ENCODE peak calls at places on chromosome 3, in five cellular contexts. X, M, R, J and W are unnamed samples.

GRCh38 chr3:106811376-106811775 is 565.9 kb upstream of the CCDC54 start:
- DNase-seq in J (no peak), M (no peak), R (no peak), X (no peak), W (no peak)

GRCh38 chr3:81864273-81864672 is 102.8 kb upstream of the GBE1 start:
- DNase-seq in X (no peak), R (no peak), M (no peak), J (no peak), W (peak; percentile 22)

GRCh38 chr3:115246621-115247020 is 99.5 kb upstream of the ZBTB20 start:
- DNase-seq in R (no peak), M (no peak), X (no peak), J (no peak), W (no peak)

GRCh38 chr3:142890592-142890991 is 1.7 kb upstream of the PCOLCE2 start:
- DNase-seq in X (no peak), M (no peak), J (no peak), R (no peak), W (no peak)

GRCh38 chr3:59052803-59053411 is 3.1 kb upstream of the CFAP20DC start:
- DNase-seq in J (peak; percentile 36), M (no peak), X (no peak), R (no peak), W (no peak)

GRCh38 chr3:129824926-129825541 is 68.5 kb downstream of the TMCC1 start:
- DNase-seq in R (no peak), X (no peak), M (no peak), J (peak; percentile 18), W (no peak)

GRCh38 chr3:188834349-188834748 is 337.4 kb upstream of the TPRG1 start:
- DNase-seq in R (no peak), X (no peak), M (no peak), J (no peak), W (no peak)

GRCh38 chr3:158495503-158495902 is 75.5 kb upstream of the MLF1 start:
- DNase-seq in X (no peak), R (no peak), M (no peak), J (no peak), W (no peak)

GRCh38 chr3:66484106-66484857 is 16.5 kb downstream of the LRIG1 start:
- DNase-seq in R (no peak), J (no peak), X (no peak), M (no peak), W (no peak)

GRCh38 chr3:52135332-52135731 is 18.9 kb downstream of the POC1A start:
- DNase-seq in X (no peak), R (no peak), M (no peak), J (no peak), W (no peak)

GRCh38 chr3:45020534-45020933 is 5.6 kb upstream of the CLEC3B start:
- DNase-seq in J (no peak), X (no peak), R (no peak), M (no peak), W (no peak)

GRCh38 chr3:121723485-121723884 is 26.1 kb downstream of the GOLGB1 start:
- DNase-seq in R (no peak), J (no peak), M (no peak), X (no peak), W (no peak)

GRCh38 chr3:147421184-147421912 is 12.2 kb downstream of the ZIC1 start:
- DNase-seq in J (no peak), R (no peak), X (no peak), M (no peak), W (peak; percentile 75)

GRCh38 chr3:138434875-138435772 is 708 bp downstream of the ESYT3 start:
- DNase-seq in R (no peak), J (peak; percentile 28), M (no peak), X (no peak), W (no peak)

GRCh38 chr3:158058775-158059174 is 47.4 kb downstream of the SHOX2 start:
- DNase-seq in J (no peak), R (no peak), X (no peak), M (no peak), W (no peak)

GRCh38 chr3:53046171-53047170 is 598 bp upstream of the SFMBT1 start:
- DNase-seq in R (no peak), J (peak; percentile 68), M (peak; percentile 40), X (peak; percentile 30), W (peak; percentile 50)

GRCh38 chr3:185716436-185717090 is 108.3 kb downstream of the IGF2BP2 start:
- DNase-seq in X (no peak), M (no peak), J (no peak), R (no peak), W (no peak)

GRCh38 chr3:50303038-50303815 is at the start of gene HYAL1:
- DNase-seq in M (peak; percentile 67), R (no peak), X (peak; percentile 77), J (peak; percentile 76), W (peak; percentile 93)

GRCh38 chr3:119759962-119760361 is 21.9 kb upstream of the NR1I2 start:
- DNase-seq in M (no peak), R (no peak), X (no peak), J (no peak), W (no peak)

GRCh38 chr3:100662113-100662823 is 47.0 kb upstream of the TFG start:
- DNase-seq in R (no peak), X (no peak), J (no peak), M (no peak), W (no peak)

GRCh38 chr3:16512435-16513140 is 911 bp downstream of the RFTN1 start:
- DNase-seq in X (peak; percentile 41), J (peak; percentile 14), R (peak; percentile 63), M (peak; percentile 47), W (peak; percentile 88)

GRCh38 chr3:74500257-74500656 is 114.2 kb downstream of the CNTN3 start:
- DNase-seq in X (no peak), M (no peak), J (no peak), R (no peak), W (no peak)

GRCh38 chr3:116897382-116897781 is 187.8 kb downstream of the TUSC7 start:
- DNase-seq in J (no peak), X (no peak), M (no peak), R (no peak), W (no peak)

GRCh38 chr3:190902292-190902691 is 39.8 kb upstream of the GMNC start:
- DNase-seq in X (no peak), J (no peak), M (no peak), R (no peak), W (no peak)

GRCh38 chr3:54951405-54951804 is 23.5 kb upstream of the LRTM1 start:
- DNase-seq in J (peak; percentile 63), R (peak; percentile 65), M (peak; percentile 75), X (peak; percentile 25), W (peak; percentile 36)

GRCh38 chr3:60839242-60839641 is 412.0 kb downstream of the FHIT start:
- DNase-seq in J (no peak), M (no peak), X (no peak), R (no peak), W (no peak)

GRCh38 chr3:186938716-186939115 is 8.4 kb downstream of the ST6GAL1 start:
- DNase-seq in X (no peak), R (no peak), J (peak; percentile 15), M (no peak), W (no peak)

GRCh38 chr3:193240436-193240849 is 579 bp upstream of the PLAAT1 start:
- DNase-seq in X (no peak), R (no peak), M (no peak), J (no peak), W (no peak)

GRCh38 chr3:148648685-148649352 is 48.9 kb upstream of the AGTR1 start:
- DNase-seq in M (no peak), X (no peak), J (no peak), R (no peak), W (no peak)

GRCh38 chr3:40232626-40233025 is 76.9 kb upstream of the EIF1B start:
- DNase-seq in M (no peak), R (no peak), X (no peak), J (no peak), W (no peak)

DNA sequence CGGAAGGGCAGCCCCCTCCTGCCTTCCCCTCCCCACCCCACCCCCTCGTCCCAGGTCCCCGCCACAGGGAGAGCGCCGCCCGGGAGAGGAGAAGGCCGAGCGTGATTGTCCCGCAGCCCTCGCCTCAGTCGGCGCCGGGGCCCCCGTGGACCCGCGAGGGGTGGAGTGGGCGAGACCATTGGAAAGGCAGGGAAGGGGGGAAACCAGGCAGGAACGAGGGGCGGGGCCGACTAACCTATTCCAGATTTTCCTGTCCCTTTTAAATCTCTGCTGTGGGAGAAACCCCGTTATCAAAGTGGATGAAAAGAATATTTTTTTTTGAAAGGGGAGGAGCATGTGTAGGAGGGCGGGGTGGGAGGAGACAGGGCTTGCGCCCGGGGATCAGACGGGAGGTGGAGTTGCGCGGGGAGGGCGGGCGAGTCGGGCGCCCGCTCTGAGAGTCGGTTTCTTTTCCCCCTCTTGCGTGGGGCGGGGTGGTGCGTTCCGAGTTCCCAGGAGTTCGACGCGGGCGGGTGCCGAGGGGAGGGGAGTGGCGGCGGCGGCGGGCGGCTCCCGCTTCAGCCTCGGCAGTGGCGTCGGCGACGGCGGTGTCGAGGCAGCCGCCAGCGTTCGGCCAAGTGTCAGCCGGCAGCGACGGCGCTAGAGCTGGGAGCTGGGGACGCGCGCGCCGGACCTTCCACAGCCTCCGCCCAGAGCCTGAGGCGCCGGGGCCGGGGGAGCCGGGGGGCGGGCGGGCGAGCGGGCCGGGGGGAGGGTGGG is at the start of gene NECTIN3:
- DNase-seq in J (peak; percentile 95), X (peak; percentile 89), R (peak; percentile 77), M (peak; percentile 95), W (peak; percentile 92)
- TF ChIP-seq POLR2A in J (peak; percentile 67), X (peak; percentile 63), R (peak; percentile 90), M (no peak), W (no peak)

GRCh38 chr3:195270350-195271115 is 426 bp downstream of the XXYLT1 start:
- DNase-seq in M (no peak), J (peak; percentile 76), X (no peak), R (peak; percentile 55), W (no peak)
- TF ChIP-seq POLR2A in M (no peak), J (peak; percentile 38), X (no peak), R (peak; percentile 66), W (peak; percentile 60)

GRCh38 chr3:160050019-160050418 is 61.4 kb downstream of the IL12A start:
- DNase-seq in R (no peak), X (no peak), M (no peak), J (no peak), W (no peak)

GRCh38 chr3:160053048-160053391 is 64.4 kb downstream of the IL12A start:
- DNase-seq in R (no peak), J (no peak), M (no peak), X (no peak), W (no peak)

GRCh38 chr3:160049570-160049969 is 60.9 kb downstream of the IL12A start:
- DNase-seq in J (peak; percentile 14), X (no peak), M (no peak), R (no peak), W (no peak)

GRCh38 chr3:160052385-160053047 is 63.9 kb downstream of the IL12A start:
- DNase-seq in J (peak; percentile 22), M (no peak), R (no peak), X (no peak), W (no peak)

GRCh38 chr3:160049038-160049437 is 60.4 kb downstream of the IL12A start:
- DNase-seq in M (no peak), X (no peak), R (no peak), J (peak; percentile 12), W (no peak)
- TF ChIP-seq POLR2A in M (no peak), X (no peak), R (no peak), J (no peak), W (no peak)

GRCh38 chr3:58039609-58040008 is 31.4 kb downstream of the FLNB start:
- DNase-seq in J (no peak), X (no peak), R (no peak), M (no peak), W (no peak)
- TF ChIP-seq POLR2A in J (no peak), X (no peak), R (no peak), M (no peak), W (no peak)

GRCh38 chr3:46935168-46935858 is 41.2 kb downstream of the CCDC12 start:
- DNase-seq in M (peak; percentile 78), R (peak; percentile 88), J (peak; percentile 95), X (no peak), W (peak; percentile 93)
- TF ChIP-seq POLR2A in M (no peak), R (no peak), J (peak; percentile 54), X (no peak), W (no peak)